ENCODE peak calls at places on chromosomes 12 and 14, in four cellular contexts. Z is CD8-positive, alpha-beta T cell; U is fibroblast of the aortic adventitia; C is breast epithelium. T is an unnamed sample.

GRCh38 chr14:89501381-89501780 is 84.3 kb upstream of the FOXN3 start:
- DNase-seq in Z (no peak), U (no peak), C (no peak), T (no peak)

GRCh38 chr14:38016497-38016896 is 191.2 kb upstream of the SSTR1 start:
- DNase-seq in Z (no peak), U (no peak), C (no peak), T (no peak)

GRCh38 chr12:84186433-84186832 is 726.2 kb downstream of the SLC6A15 start:
- DNase-seq in Z (no peak), U (no peak), C (no peak), T (no peak)

GRCh38 chr12:118544569-118544968 is 168.2 kb downstream of the SUDS3 start:
- DNase-seq in Z (no peak), U (no peak), C (no peak), T (peak)

GRCh38 chr12:132873724-132874123 is 13.7 kb downstream of the CHFR start:
- DNase-seq in Z (no peak), U (no peak), C (no peak), T (no peak)

GRCh38 chr14:74867673-74868072 is 8.3 kb downstream of the PROX2 start:
- DNase-seq in Z (peak), U (peak), C (peak), T (peak)

GRCh38 chr14:75319021-75319420 is 40.4 kb downstream of the FOS start:
- DNase-seq in Z (no peak), U (no peak), C (no peak), T (no peak)

GRCh38 chr14:42214981-42215491 is 608.4 kb downstream of the LRFN5 start:
- DNase-seq in Z (no peak), U (peak), C (no peak), T (peak)

GRCh38 chr12:126811401-126811800 is 1455.6 kb upstream of the TMEM132C start:
- DNase-seq in Z (no peak), U (no peak), C (no peak), T (no peak)

GRCh38 chr14:73723799-73724621 is 9.8 kb upstream of the PNMA1 start:
- DNase-seq in Z (no peak), U (peak), C (peak), T (peak)

GRCh38 chr14:55329999-55330710 is 58.9 kb downstream of the FBXO34 start:
- DNase-seq in Z (no peak), U (peak), C (no peak), T (no peak)

GRCh38 chr12:96094201-96094600 is 58.8 kb upstream of the LTA4H start:
- DNase-seq in Z (no peak), U (no peak), C (no peak), T (no peak)

GRCh38 chr14:34365309-34365915 is 96.6 kb downstream of the SPTSSA start:
- DNase-seq in Z (no peak), U (peak), C (no peak), T (peak)

GRCh38 chr14:96194657-96195431 is 9.8 kb upstream of the BDKRB2 start:
- DNase-seq in Z (no peak), U (no peak), C (no peak), T (no peak)

GRCh38 chr12:48601013-48601756 is 31.3 kb upstream of the LALBA start:
- DNase-seq in Z (no peak), U (peak), C (no peak), T (peak)

GRCh38 chr12:119372540-119372939 is 38.0 kb downstream of the CCDC60 start:
- DNase-seq in Z (no peak), U (no peak), C (no peak), T (no peak)

GRCh38 chr14:54108481-54109471 is 152.2 kb upstream of the BMP4 start:
- DNase-seq in Z (no peak), U (peak), C (no peak), T (peak)

GRCh38 chr12:15209782-15210181 is 11.4 kb downstream of the RERG start:
- DNase-seq in Z (no peak), U (peak), C (no peak), T (peak)

GRCh38 chr12:95205685-95206084 is 11.6 kb downstream of the FGD6 start:
- DNase-seq in Z (no peak), U (peak), C (peak), T (peak)

GRCh38 chr14:50736932-50737419 is 68.9 kb upstream of the SAV1 start:
- DNase-seq in Z (peak), U (no peak), C (no peak), T (peak)

GRCh38 chr12:120534703-120535655 is 823 bp downstream of the RNF10 start:
- DNase-seq in Z (peak), U (peak), C (no peak), T (peak)

GRCh38 chr14:34014936-34015335 is 64.1 kb upstream of the EGLN3 start:
- DNase-seq in Z (no peak), U (no peak), C (no peak), T (no peak)

GRCh38 chr14:93219103-93219726 is 12.2 kb downstream of the UBR7 start:
- DNase-seq in Z (peak), U (peak), C (no peak), T (peak)

GRCh38 chr14:101721951-101722661 is 39.4 kb upstream of the PPP2R5C start:
- DNase-seq in Z (peak), U (no peak), C (peak), T (peak)

GRCh38 chr14:21047378-21047781 is 5.2 kb downstream of the RNASE7 start:
- DNase-seq in Z (no peak), U (peak), C (no peak), T (no peak)

GRCh38 chr14:81521356-81521755 is 12.3 kb downstream of the SEL1L start:
- DNase-seq in Z (no peak), U (no peak), C (no peak), T (no peak)

GRCh38 chr14:64604854-64605253 is 55.1 kb downstream of the PPP1R36 start:
- DNase-seq in Z (no peak), U (no peak), C (no peak), T (no peak)

GRCh38 chr12:124884587-124885438 is 21.1 kb upstream of the SCARB1 start:
- DNase-seq in Z (no peak), U (no peak), C (no peak), T (no peak)

GRCh38 chr12:113059071-113059595 is 2.6 kb downstream of the DTX1 start:
- DNase-seq in Z (no peak), U (no peak), C (no peak), T (no peak)

GRCh38 chr12:82527165-82527780 is 159.4 kb upstream of the TMTC2 start:
- DNase-seq in Z (no peak), U (peak), C (no peak), T (peak)

GRCh38 chr12:14567311-14568195 is at the start of gene PLBD1:
- DNase-seq in Z (no peak), U (peak), C (no peak), T (peak)

GRCh38 chr12:54759751-54760150 is 94.6 kb upstream of the MUCL1 start:
- DNase-seq in Z (no peak), U (peak), C (no peak), T (peak)

GRCh38 chr14:89504602-89505320 is 87.7 kb upstream of the FOXN3 start:
- DNase-seq in Z (peak), U (peak), C (no peak), T (peak)

GRCh38 chr12:120110550-120111501 is 5.7 kb downstream of the RAB35 start:
- DNase-seq in Z (peak), U (no peak), C (no peak), T (no peak)

GRCh38 chr12:131775904-131776889 is 52.0 kb upstream of the MMP17 start:
- DNase-seq in Z (no peak), U (no peak), C (no peak), T (no peak)

GRCh38 chr12:131773582-131774221 is 54.5 kb upstream of the MMP17 start:
- DNase-seq in Z (no peak), U (no peak), C (no peak), T (no peak)

GRCh38 chr12:131779027-131779426 is 49.2 kb upstream of the MMP17 start:
- DNase-seq in Z (no peak), U (no peak), C (no peak), T (no peak)

GRCh38 chr12:131774576-131774975 is 53.6 kb upstream of the MMP17 start:
- DNase-seq in Z (no peak), U (no peak), C (no peak), T (no peak)

DNA sequence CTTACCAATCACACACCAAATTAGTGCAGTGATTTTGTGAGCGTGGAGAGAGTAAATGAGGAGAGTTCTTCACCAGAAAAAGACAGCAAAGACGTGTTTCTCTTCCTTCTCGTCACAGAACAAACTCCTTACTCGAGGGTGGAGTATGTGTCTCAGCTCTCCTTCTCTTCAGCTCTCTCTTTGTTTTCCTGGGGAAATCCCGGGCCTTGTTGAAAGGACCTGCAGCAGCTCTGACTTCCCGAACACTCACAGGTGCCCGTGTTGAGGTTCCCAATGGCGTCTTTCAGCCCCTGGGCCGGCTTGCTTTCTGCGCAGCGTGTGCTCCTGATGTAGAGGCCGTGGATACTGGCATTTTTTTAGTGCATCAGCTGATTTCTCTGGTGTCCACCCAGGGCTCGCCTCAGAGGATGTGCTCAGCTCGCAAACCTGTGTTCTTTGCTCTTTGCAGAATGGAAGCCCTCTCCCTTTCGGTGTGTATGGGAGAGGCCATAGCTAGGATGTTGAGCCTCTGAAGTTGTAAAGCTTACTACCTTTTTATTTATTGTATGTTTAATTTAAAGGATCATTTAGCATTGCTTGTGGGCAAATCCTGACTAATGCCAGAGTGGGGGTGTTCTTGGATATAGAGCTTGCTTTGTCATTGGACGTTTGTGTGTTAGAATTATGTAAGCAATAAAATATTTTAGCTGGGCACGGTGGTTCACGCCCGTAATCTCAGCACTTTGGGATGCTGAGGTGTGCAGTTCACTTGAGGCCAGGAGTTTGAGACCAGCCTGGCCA is 52.9 kb upstream of the MMP17 start:
- DNase-seq in Z (no peak), U (no peak), C (no peak), T (no peak)
- H3K4me3 ChIP-seq in Z (no peak), U (no peak), C (no peak), T (no peak)

DNA sequence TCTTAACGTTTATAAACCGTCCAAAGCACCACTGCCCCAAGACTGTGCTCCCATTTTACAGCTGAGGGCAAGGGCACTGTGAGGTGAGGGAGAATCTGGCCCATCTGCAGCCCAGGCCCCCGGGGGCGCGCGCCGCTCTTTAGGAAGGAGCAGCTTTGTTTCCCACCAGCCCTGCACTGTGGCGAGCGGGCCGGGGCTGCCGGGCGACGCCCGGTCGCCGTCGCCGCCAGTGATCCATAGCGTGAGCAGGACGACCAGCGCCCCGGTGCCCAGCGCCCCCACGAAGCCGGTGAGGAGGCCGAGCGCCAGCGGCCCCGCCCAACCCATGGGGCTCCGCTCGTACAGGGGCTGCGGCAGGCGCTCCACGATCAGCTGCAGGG is 34.6 kb downstream of the FIGNL2 start:
- DNase-seq in Z (no peak), U (no peak), C (no peak), T (no peak)
- H3K4me3 ChIP-seq in Z (peak), U (peak), C (peak), T (peak)

DNA sequence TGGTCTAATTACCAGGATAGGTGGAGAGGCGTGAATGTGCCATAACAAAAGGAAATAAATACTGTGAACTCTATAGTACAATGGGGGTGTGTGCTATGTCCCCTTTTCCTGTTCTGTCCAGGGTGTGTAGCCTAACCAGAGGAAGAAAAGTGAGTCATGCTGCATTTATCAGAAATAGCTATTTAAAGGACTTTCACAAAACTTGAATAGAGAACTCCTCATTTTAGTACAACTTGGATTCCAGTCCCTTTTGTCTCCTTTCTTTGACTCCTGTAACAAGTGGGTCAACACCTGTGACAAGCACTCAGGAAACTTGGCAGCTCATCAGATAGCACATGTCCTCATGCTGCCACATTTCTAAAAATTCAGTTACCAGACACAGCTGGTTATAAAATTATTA is 123.4 kb downstream of the CCDC91 start:
- DNase-seq in Z (no peak), U (peak), C (no peak), T (peak)
- H3K4me3 ChIP-seq in Z (no peak), U (no peak), C (no peak), T (no peak)

GRCh38 chr12:64825143-64826011 is 930 bp downstream of the TBC1D30 start:
- DNase-seq in Z (no peak), U (no peak), C (no peak), T (no peak)
- H3K4me3 ChIP-seq in Z (no peak), U (no peak), C (peak), T (no peak)

DNA sequence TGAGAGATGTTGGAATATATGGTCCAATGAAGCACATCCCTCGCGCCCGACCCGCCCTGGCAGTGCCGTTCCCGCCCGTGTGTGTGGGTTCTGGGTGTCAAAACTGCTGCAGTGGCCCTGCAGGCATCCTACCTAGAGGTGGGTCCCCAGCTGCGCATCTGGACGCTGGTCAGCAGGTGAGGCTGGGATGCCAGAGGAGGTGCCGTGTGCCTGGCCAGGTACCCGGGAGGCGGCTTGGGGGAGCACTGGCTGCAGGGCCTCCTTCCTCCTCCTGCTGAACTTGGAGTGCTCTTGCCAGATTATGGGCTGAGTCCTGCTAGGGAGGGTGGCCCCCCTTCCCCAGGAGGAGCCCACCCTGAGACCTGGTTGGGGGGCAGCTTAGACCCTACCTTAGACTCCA is 5.2 kb downstream of the MTA1 start:
- DNase-seq in Z (no peak), U (no peak), C (no peak), T (no peak)
- H3K4me3 ChIP-seq in Z (no peak), U (no peak), C (no peak), T (no peak)

GRCh38 chr14:28766505-28767238 is at the start of gene FOXG1:
- DNase-seq in Z (no peak), U (peak), C (no peak), T (no peak)

GRCh38 chr14:28768549-28768870 is 1.9 kb downstream of the FOXG1 start:
- DNase-seq in Z (no peak), U (no peak), C (no peak), T (no peak)

GRCh38 chr14:28767239-28767850 is 758 bp downstream of the FOXG1 start:
- DNase-seq in Z (no peak), U (no peak), C (no peak), T (no peak)

GRCh38 chr14:28769358-28769757 is 2.8 kb downstream of the FOXG1 start:
- DNase-seq in Z (no peak), U (no peak), C (no peak), T (no peak)

GRCh38 chr14:28767851-28768548 is 1.4 kb downstream of the FOXG1 start:
- DNase-seq in Z (no peak), U (no peak), C (no peak), T (no peak)
- H3K4me3 ChIP-seq in Z (no peak), U (peak), C (no peak), T (no peak)

DNA sequence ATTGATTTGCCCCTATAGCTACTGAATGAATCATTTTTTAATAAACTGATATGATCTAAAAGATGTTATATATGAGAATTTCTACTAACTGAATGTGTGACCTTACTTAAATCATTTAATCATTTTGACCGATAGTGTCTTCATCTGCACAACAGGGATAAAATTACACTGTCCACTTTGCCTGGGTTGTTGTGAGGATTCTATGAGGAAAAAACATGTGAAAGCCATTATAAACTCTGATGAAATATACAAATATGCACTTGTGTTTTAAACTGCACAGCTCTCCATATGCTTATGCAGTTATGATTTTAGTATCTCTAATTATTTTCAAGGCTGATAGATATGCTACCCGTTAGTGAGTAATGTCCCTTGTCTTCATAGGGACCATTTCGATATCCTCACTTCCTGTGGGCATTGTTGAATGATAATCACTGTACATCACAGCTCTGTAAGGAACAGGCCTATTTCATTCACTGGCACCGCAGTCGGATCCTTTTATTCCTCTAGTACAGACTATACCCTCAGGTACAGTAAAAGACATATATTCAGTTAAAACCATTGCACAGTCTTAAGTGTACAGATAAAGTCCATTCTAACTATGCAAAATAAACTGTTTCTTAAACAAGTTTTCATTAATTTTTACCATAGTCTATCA is 88.7 kb upstream of the RAP1B start:
- DNase-seq in Z (no peak), U (peak), C (no peak), T (peak)
- H3K4me3 ChIP-seq in Z (no peak), U (no peak), C (no peak), T (no peak)

T was measured in fibroblast of villous mesenchyme.